ENCODE peak calls at places on chromosome 22, in ten cellular contexts. One of them, this sample, is unnamed.

GRCh38 chr22:47059076-47059475 is 296.6 kb downstream of the TBC1D22A start:
- DNase-seq in cardiac muscle cell: no peak
- DNase-seq in epithelial cell of esophagus: no peak
- DNase-seq in HCT116: no peak
- DNase-seq in lower leg skin: no peak
- DNase-seq in SK-N-SH: no peak
- DNase-seq in fibroblast of pulmonary artery: no peak
- DNase-seq in RWPE1: no peak
- DNase-seq in mesothelial cell of epicardium: no peak
- DNase-seq in IMR-90: no peak
- DNase-seq in this sample: no peak

GRCh38 chr22:26548303-26548702 is 36.0 kb upstream of the TFIP11 start:
- DNase-seq in fibroblast of pulmonary artery: no peak
- DNase-seq in IMR-90: no peak
- DNase-seq in cardiac muscle cell: no peak
- DNase-seq in epithelial cell of esophagus: no peak
- DNase-seq in lower leg skin: no peak
- DNase-seq in SK-N-SH: no peak
- DNase-seq in mesothelial cell of epicardium: no peak
- DNase-seq in HCT116: no peak
- DNase-seq in RWPE1: no peak
- DNase-seq in this sample: no peak

GRCh38 chr22:29314074-29314473 is 1.4 kb downstream of the RASL10A start:
- DNase-seq in lower leg skin: no peak
- DNase-seq in epithelial cell of esophagus: no peak
- DNase-seq in fibroblast of pulmonary artery: no peak
- DNase-seq in IMR-90: no peak
- DNase-seq in SK-N-SH: no peak
- DNase-seq in HCT116: no peak
- DNase-seq in cardiac muscle cell: no peak
- DNase-seq in RWPE1: no peak
- DNase-seq in mesothelial cell of epicardium: no peak
- DNase-seq in this sample: no peak

GRCh38 chr22:32754413-32755041 is 47.0 kb upstream of the TIMP3 start:
- DNase-seq in mesothelial cell of epicardium: no peak
- DNase-seq in fibroblast of pulmonary artery: peak
- DNase-seq in epithelial cell of esophagus: peak
- DNase-seq in SK-N-SH: no peak
- DNase-seq in RWPE1: peak
- DNase-seq in HCT116: no peak
- DNase-seq in lower leg skin: no peak
- DNase-seq in cardiac muscle cell: no peak
- DNase-seq in IMR-90: peak
- DNase-seq in this sample: peak

GRCh38 chr22:24178502-24179440 is 2.5 kb upstream of the SUSD2 start:
- DNase-seq in fibroblast of pulmonary artery: peak
- DNase-seq in mesothelial cell of epicardium: no peak
- DNase-seq in IMR-90: no peak
- DNase-seq in HCT116: no peak
- DNase-seq in lower leg skin: no peak
- DNase-seq in epithelial cell of esophagus: no peak
- DNase-seq in cardiac muscle cell: no peak
- DNase-seq in SK-N-SH: peak
- DNase-seq in RWPE1: no peak
- DNase-seq in this sample: no peak

GRCh38 chr22:17486313-17486712 is 77.0 kb upstream of the SLC25A18 start:
- DNase-seq in lower leg skin: peak
- DNase-seq in mesothelial cell of epicardium: no peak
- DNase-seq in RWPE1: no peak
- DNase-seq in fibroblast of pulmonary artery: no peak
- DNase-seq in IMR-90: no peak
- DNase-seq in epithelial cell of esophagus: no peak
- DNase-seq in SK-N-SH: peak
- DNase-seq in HCT116: no peak
- DNase-seq in cardiac muscle cell: no peak
- DNase-seq in this sample: no peak

GRCh38 chr22:35586771-35587170 is 30.4 kb downstream of the MB start:
- DNase-seq in HCT116: no peak
- DNase-seq in IMR-90: no peak
- DNase-seq in mesothelial cell of epicardium: no peak
- DNase-seq in RWPE1: no peak
- DNase-seq in epithelial cell of esophagus: no peak
- DNase-seq in cardiac muscle cell: no peak
- DNase-seq in lower leg skin: no peak
- DNase-seq in SK-N-SH: no peak
- DNase-seq in fibroblast of pulmonary artery: no peak
- DNase-seq in this sample: no peak

GRCh38 chr22:50503475-50504145 is 3.9 kb downstream of the LMF2 start:
- DNase-seq in RWPE1: no peak
- DNase-seq in epithelial cell of esophagus: no peak
- DNase-seq in HCT116: no peak
- DNase-seq in mesothelial cell of epicardium: no peak
- DNase-seq in cardiac muscle cell: no peak
- DNase-seq in IMR-90: no peak
- DNase-seq in SK-N-SH: no peak
- DNase-seq in fibroblast of pulmonary artery: no peak
- DNase-seq in lower leg skin: no peak
- DNase-seq in this sample: no peak

GRCh38 chr22:17366830-17367229 is 2.4 kb upstream of the CECR2 start:
- DNase-seq in cardiac muscle cell: peak
- DNase-seq in mesothelial cell of epicardium: peak
- DNase-seq in epithelial cell of esophagus: no peak
- DNase-seq in SK-N-SH: peak
- DNase-seq in HCT116: peak
- DNase-seq in fibroblast of pulmonary artery: no peak
- DNase-seq in RWPE1: no peak
- DNase-seq in lower leg skin: no peak
- DNase-seq in IMR-90: no peak
- DNase-seq in this sample: peak

GRCh38 chr22:17795143-17795542 is 20.9 kb upstream of the BID start:
- DNase-seq in IMR-90: no peak
- DNase-seq in HCT116: no peak
- DNase-seq in lower leg skin: no peak
- DNase-seq in SK-N-SH: no peak
- DNase-seq in mesothelial cell of epicardium: no peak
- DNase-seq in epithelial cell of esophagus: no peak
- DNase-seq in RWPE1: no peak
- DNase-seq in fibroblast of pulmonary artery: no peak
- DNase-seq in cardiac muscle cell: no peak
- DNase-seq in this sample: no peak

GRCh38 chr22:49320714-49321476 is 506.8 kb downstream of the BRD1 start:
- DNase-seq in fibroblast of pulmonary artery: no peak
- DNase-seq in cardiac muscle cell: no peak
- DNase-seq in SK-N-SH: no peak
- DNase-seq in RWPE1: no peak
- DNase-seq in HCT116: no peak
- DNase-seq in lower leg skin: peak
- DNase-seq in IMR-90: no peak
- DNase-seq in mesothelial cell of epicardium: no peak
- DNase-seq in epithelial cell of esophagus: no peak
- DNase-seq in this sample: no peak

GRCh38 chr22:48051796-48052620 is 1289.6 kb downstream of the TBC1D22A start:
- DNase-seq in fibroblast of pulmonary artery: no peak
- DNase-seq in cardiac muscle cell: no peak
- DNase-seq in mesothelial cell of epicardium: no peak
- DNase-seq in SK-N-SH: no peak
- DNase-seq in HCT116: no peak
- DNase-seq in IMR-90: no peak
- DNase-seq in epithelial cell of esophagus: no peak
- DNase-seq in RWPE1: no peak
- DNase-seq in lower leg skin: peak
- DNase-seq in this sample: no peak

GRCh38 chr22:49833340-49834007 is 5.8 kb upstream of the BRD1 start:
- DNase-seq in cardiac muscle cell: no peak
- DNase-seq in mesothelial cell of epicardium: no peak
- DNase-seq in lower leg skin: no peak
- DNase-seq in IMR-90: no peak
- DNase-seq in HCT116: peak
- DNase-seq in SK-N-SH: no peak
- DNase-seq in epithelial cell of esophagus: peak
- DNase-seq in RWPE1: peak
- DNase-seq in fibroblast of pulmonary artery: no peak
- DNase-seq in this sample: no peak

DNA sequence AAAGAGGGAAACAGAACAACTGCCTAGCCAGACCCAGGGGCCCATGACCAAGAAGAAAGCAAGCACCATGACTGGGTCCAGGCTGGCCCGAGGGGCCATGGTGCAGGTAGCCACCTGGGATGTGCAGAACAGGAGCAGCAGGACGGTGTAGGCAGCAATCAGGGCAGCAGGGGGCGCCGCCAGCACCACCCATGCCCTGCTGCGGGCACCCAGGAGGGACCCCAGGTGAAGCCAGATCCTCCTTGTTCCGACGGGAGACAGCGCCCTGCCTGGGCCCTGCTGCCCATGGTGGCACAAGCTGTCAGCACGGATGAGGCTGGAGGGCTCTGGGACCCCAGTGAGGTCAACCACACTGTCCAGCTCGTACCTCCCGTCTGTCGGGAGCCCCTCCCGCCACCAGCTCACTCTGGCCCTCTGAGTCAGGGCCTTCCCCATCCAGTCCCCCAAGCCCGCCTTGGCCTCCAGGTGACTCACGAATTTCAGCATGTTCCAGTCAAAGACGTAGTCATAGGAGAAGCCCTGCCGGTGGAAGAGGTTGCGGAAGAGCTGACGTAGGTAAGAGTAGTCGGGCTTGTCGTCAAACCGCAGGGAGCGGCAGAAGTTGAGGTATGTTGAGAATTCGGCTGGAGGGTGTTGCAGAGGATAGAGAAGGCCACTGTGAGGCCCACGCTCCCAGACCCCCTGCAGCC is 18.8 kb downstream of the CSNK1E start:
- DNase-seq in lower leg skin: no peak
- DNase-seq in SK-N-SH: peak
- DNase-seq in fibroblast of pulmonary artery: peak
- DNase-seq in mesothelial cell of epicardium: no peak
- DNase-seq in IMR-90: peak
- DNase-seq in RWPE1: peak
- DNase-seq in cardiac muscle cell: no peak
- DNase-seq in HCT116: peak
- DNase-seq in epithelial cell of esophagus: peak
- DNase-seq in this sample: peak
- TF ChIP-seq CTCF in lower leg skin: no peak
- TF ChIP-seq CTCF in SK-N-SH: peak
- TF ChIP-seq CTCF in fibroblast of pulmonary artery: peak
- TF ChIP-seq CTCF in mesothelial cell of epicardium: no peak
- TF ChIP-seq CTCF in IMR-90: peak
- TF ChIP-seq CTCF in RWPE1: peak
- TF ChIP-seq CTCF in cardiac muscle cell: peak
- TF ChIP-seq CTCF in HCT116: peak
- TF ChIP-seq CTCF in epithelial cell of esophagus: peak
- TF ChIP-seq CTCF in this sample: peak

DNA sequence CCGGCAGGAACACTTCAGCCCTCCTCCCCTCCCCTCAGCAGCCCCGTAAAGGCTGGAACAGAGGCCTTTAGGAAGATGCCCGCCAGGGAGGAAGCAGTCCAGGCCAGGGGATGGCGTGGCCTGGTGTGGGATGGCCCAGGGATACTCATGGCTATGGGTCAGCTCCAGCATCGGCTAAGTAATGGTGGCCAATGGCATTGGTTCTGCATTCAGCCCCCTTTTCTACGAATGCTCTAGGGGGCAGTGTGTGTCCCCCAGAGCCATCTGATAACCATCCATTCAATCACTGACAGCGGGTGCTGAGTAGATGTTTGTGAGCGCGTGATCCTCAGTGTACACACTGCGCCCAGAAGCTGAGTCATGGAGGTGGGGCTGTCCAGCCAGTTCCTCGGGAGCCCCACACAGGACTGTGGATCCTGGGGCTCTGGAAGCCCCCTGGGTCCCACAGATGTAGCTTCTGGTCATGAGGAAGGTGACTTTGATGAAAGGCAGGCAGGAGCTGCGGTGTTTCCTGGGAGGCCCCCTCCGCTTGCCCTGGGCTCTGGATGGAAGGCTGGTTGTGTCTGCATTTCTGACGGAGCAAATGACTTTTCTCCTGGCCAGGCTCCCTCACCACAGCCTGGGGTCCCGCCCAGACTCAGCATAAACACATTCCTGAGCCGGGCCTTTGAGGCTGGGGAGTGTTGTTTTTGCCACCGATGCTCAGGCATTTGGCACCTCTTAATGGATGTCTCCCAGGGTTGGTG is 46.5 kb downstream of the FBLN1 start:
- DNase-seq in cardiac muscle cell: peak
- DNase-seq in lower leg skin: peak
- DNase-seq in IMR-90: peak
- DNase-seq in RWPE1: peak
- DNase-seq in HCT116: peak
- DNase-seq in SK-N-SH: no peak
- DNase-seq in fibroblast of pulmonary artery: peak
- DNase-seq in mesothelial cell of epicardium: no peak
- DNase-seq in epithelial cell of esophagus: peak
- DNase-seq in this sample: peak
- TF ChIP-seq CTCF in cardiac muscle cell: peak
- TF ChIP-seq CTCF in lower leg skin: no peak
- TF ChIP-seq CTCF in IMR-90: peak
- TF ChIP-seq CTCF in RWPE1: no peak
- TF ChIP-seq CTCF in HCT116: peak
- TF ChIP-seq CTCF in SK-N-SH: peak
- TF ChIP-seq CTCF in fibroblast of pulmonary artery: peak
- TF ChIP-seq CTCF in mesothelial cell of epicardium: peak
- TF ChIP-seq CTCF in epithelial cell of esophagus: peak
- TF ChIP-seq CTCF in this sample: peak

GRCh38 chr22:40396882-40397281 is 26.5 kb downstream of the SGSM3 start:
- DNase-seq in SK-N-SH: peak
- DNase-seq in RWPE1: peak
- DNase-seq in fibroblast of pulmonary artery: peak
- DNase-seq in IMR-90: peak
- DNase-seq in epithelial cell of esophagus: peak
- DNase-seq in lower leg skin: peak
- DNase-seq in HCT116: no peak
- DNase-seq in cardiac muscle cell: no peak
- DNase-seq in mesothelial cell of epicardium: no peak
- DNase-seq in this sample: peak
- TF ChIP-seq CTCF in SK-N-SH: no peak
- TF ChIP-seq CTCF in RWPE1: no peak
- TF ChIP-seq CTCF in fibroblast of pulmonary artery: no peak
- TF ChIP-seq CTCF in IMR-90: no peak
- TF ChIP-seq CTCF in epithelial cell of esophagus: no peak
- TF ChIP-seq CTCF in lower leg skin: no peak
- TF ChIP-seq CTCF in HCT116: no peak
- TF ChIP-seq CTCF in cardiac muscle cell: no peak
- TF ChIP-seq CTCF in mesothelial cell of epicardium: no peak
- TF ChIP-seq CTCF in this sample: no peak

DNA sequence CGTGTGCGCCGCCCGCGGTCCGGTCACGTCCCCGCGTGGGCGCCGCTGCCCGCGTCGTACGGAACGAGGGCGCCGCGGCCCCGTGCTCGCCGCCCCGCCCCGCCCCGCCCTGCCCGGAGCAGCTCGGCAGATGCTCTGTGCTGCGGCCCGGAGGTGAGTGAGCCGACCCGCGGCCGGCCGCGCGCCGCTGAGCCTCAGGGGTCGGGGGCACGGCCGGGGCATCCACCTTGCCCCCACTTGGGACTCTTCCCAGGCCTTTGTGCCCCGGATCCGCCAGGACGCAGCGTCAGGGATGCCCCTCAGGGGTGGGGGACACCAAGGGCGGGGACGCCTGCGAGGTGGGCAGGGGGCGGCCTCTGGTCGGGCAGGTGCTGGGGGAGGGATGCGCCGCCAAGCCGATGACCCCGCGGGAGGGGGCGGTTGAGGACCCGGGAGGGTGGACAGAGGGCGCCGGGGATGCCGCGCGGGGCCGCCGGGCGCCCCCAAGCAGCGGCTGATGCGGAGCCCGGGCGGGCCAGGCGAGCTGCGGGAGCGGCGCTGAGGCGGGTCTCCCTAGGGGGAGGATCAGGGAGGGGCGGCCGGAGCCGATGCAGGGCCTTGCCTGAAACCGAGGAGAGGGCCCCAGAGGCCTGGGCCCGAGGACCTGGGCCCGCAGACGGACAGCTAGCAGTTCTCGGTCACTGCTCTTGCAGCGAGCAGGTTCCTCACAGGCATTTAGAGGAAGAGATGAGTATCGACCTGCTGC is at the start of gene GNAZ:
- DNase-seq in fibroblast of pulmonary artery: no peak
- DNase-seq in IMR-90: no peak
- DNase-seq in epithelial cell of esophagus: no peak
- DNase-seq in RWPE1: no peak
- DNase-seq in SK-N-SH: peak
- DNase-seq in HCT116: no peak
- DNase-seq in cardiac muscle cell: peak
- DNase-seq in lower leg skin: peak
- DNase-seq in mesothelial cell of epicardium: peak
- DNase-seq in this sample: peak
- TF ChIP-seq CTCF in fibroblast of pulmonary artery: no peak
- TF ChIP-seq CTCF in IMR-90: no peak
- TF ChIP-seq CTCF in epithelial cell of esophagus: no peak
- TF ChIP-seq CTCF in RWPE1: no peak
- TF ChIP-seq CTCF in SK-N-SH: no peak
- TF ChIP-seq CTCF in HCT116: no peak
- TF ChIP-seq CTCF in cardiac muscle cell: no peak
- TF ChIP-seq CTCF in lower leg skin: no peak
- TF ChIP-seq CTCF in mesothelial cell of epicardium: no peak
- TF ChIP-seq CTCF in this sample: no peak